ENCODE peak calls at places on chromosomes 12 and 14, in seven cellular contexts. V, L, H, U, T, W and M are unnamed samples. For H3K36me3, the result is how much of the 10 kb centered on the place peaks cover.

GRCh38 chr12:93136243-93137015 is 207.3 kb upstream of the EEA1 start:
- DNase-seq in H (no peak), W (no peak), T (no peak), U (no peak), L (no peak), V (no peak), M (no peak)

GRCh38 chr14:23093526-23093925 is 1.4 kb downstream of the ACIN1 start:
- DNase-seq in L (no peak), V (no peak), U (no peak), H (no peak), T (no peak), W (no peak), M (no peak)

GRCh38 chr14:103391048-103391447 is 5.8 kb downstream of the MARK3 start:
- DNase-seq in T (no peak), H (peak), V (peak), U (no peak), W (no peak), L (no peak), M (no peak)

GRCh38 chr14:36816481-36816880 is 154.8 kb downstream of the PAX9 start:
- DNase-seq in H (no peak), W (no peak), T (no peak), U (no peak), V (no peak), L (no peak), M (no peak)

GRCh38 chr14:104263671-104264358 is 125.4 kb downstream of the KIF26A start:
- DNase-seq in L (no peak), U (no peak), T (no peak), W (peak), V (no peak), H (no peak), M (no peak)

GRCh38 chr14:64971890-64972785 is at the start of gene RAB15:
- DNase-seq in T (no peak), V (peak), U (no peak), W (peak), L (no peak), H (peak), M (no peak)

GRCh38 chr12:54191550-54192022 is 2.8 kb upstream of the SMUG1 start:
- DNase-seq in L (peak), H (peak), W (peak), T (peak), U (no peak), V (peak), M (peak)

GRCh38 chr14:59417301-59417700 is 47.9 kb downstream of the GPR135 start:
- DNase-seq in V (no peak), H (no peak), T (no peak), W (no peak), L (no peak), U (no peak), M (no peak)

GRCh38 chr12:110120878-110121277 is 3.3 kb upstream of the IFT81 start:
- DNase-seq in T (no peak), L (no peak), H (no peak), W (no peak), U (no peak), V (no peak), M (no peak)

GRCh38 chr12:101854747-101855146 is 22.6 kb upstream of the DRAM1 start:
- DNase-seq in W (no peak), L (no peak), U (no peak), T (no peak), H (no peak), V (no peak), M (no peak)

GRCh38 chr12:124646385-124647230 is 79.2 kb upstream of the NCOR2 start:
- DNase-seq in T (no peak), W (no peak), V (no peak), H (no peak), U (peak), L (no peak), M (no peak)

GRCh38 chr12:122850695-122851350 is 15.6 kb downstream of the HIP1R start:
- DNase-seq in H (peak), V (no peak), U (no peak), T (no peak), W (no peak), L (no peak), M (peak)

GRCh38 chr14:32004300-32004699 is 72.8 kb upstream of the ARHGAP5 start:
- DNase-seq in L (no peak), H (no peak), T (no peak), W (no peak), U (no peak), V (no peak), M (no peak)

GRCh38 chr12:70074510-70074909 is 168.7 kb upstream of the CNOT2 start:
- DNase-seq in W (no peak), T (no peak), H (no peak), V (no peak), L (no peak), U (no peak), M (no peak)

GRCh38 chr12:76303365-76303764 is 44.9 kb downstream of the BBS10 start:
- DNase-seq in L (no peak), V (no peak), U (no peak), W (no peak), T (no peak), H (no peak), M (no peak)

GRCh38 chr14:92513966-92514843 is 624 bp downstream of the RIN3 start:
- DNase-seq in H (no peak), T (no peak), U (no peak), W (no peak), L (no peak), V (peak), M (peak)

GRCh38 chr12:117255386-117255785 is 65.1 kb upstream of the FBXO21 start:
- DNase-seq in V (no peak), U (no peak), W (no peak), H (no peak), T (no peak), L (no peak), M (peak)

GRCh38 chr14:105505101-105505500 is 14.1 kb downstream of the TEDC1 start:
- DNase-seq in H (peak), U (no peak), L (peak), V (no peak), W (no peak), T (no peak), M (peak)

GRCh38 chr12:46674126-46674525 is 151.7 kb downstream of the SLC38A4 start:
- DNase-seq in U (no peak), H (no peak), T (no peak), W (no peak), L (no peak), V (no peak), M (no peak)

GRCh38 chr14:23566782-23567185 is 807 bp downstream of the AP1G2 start:
- DNase-seq in L (no peak), H (peak), T (no peak), W (peak), V (no peak), U (no peak), M (no peak)

GRCh38 chr12:31964280-31964679 is 5.1 kb downstream of the RESF1 start:
- DNase-seq in T (no peak), U (no peak), V (no peak), L (no peak), W (no peak), H (no peak), M (no peak)

GRCh38 chr12:88200029-88200428 is 57.9 kb downstream of the TMTC3 start:
- DNase-seq in W (no peak), H (no peak), U (no peak), L (no peak), T (no peak), V (no peak), M (no peak)

GRCh38 chr12:88194868-88195267 is 52.8 kb downstream of the TMTC3 start:
- DNase-seq in L (no peak), W (no peak), U (no peak), V (no peak), T (no peak), H (no peak), M (no peak)
- H3K36me3 ChIP-seq in L (under half), W (under half), U (under half), V (under half), T (under half), H (half or more), M (under half)

DNA sequence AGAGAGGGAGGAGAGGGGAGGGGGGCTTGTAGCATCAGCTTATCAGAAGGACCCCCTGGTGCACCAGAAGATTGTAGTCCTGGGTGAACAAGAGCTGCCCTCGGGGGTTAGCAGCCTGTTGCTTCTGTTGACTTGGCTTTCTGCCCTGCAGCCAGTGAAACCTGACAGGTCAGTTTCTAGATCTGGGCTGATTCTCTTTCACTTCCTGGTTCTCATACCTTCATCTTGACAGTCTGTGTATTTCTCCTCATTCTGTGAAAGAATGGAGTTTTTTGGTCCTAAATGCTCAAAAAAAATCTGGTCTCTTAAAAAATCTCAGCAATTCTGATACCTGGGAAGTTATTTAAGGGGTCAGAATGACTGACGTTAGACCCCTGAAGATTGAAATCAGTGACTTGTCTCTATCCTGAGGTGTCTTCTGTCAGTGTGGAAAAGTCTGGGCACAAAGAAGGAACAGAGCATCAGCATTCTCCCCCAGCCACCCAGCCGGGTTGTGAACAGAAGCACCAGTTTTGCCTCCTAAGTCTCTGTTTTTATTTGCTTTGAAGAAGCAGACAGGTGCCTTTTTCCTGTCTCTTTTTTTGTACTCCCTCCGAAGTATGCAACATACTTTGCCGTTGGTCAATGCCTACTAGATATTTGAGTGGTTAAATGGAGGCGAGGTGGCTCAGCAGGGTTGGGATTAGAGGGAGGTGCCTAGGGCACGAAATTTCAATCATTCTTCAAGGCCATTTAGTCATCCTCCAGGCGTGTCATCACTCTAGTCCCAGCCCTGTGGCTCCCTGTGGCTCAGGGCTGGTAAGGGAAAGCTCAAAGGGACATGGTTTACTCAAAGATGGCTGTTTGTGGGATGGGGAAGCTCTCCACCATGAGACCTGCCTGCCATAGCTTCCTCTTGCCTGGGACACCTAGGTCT is 24.0 kb downstream of the TTC9 start:
- DNase-seq in W (peak), H (no peak), T (no peak), U (peak), V (peak), L (peak), M (no peak)
- TF ChIP-seq POLR2AphosphoS5 in W (no peak), H (no peak), T (no peak), U (peak), V (no peak), L (no peak), M (no peak)

GRCh38 chr12:17108877-17109520 is 503.0 kb upstream of the LMO3 start:
- DNase-seq in U (no peak), W (no peak), L (no peak), H (no peak), T (no peak), V (no peak), M (no peak)
- TF ChIP-seq EP300 in U (no peak), W (no peak), L (no peak), H (no peak), T (no peak), V (no peak), M (no peak)

DNA sequence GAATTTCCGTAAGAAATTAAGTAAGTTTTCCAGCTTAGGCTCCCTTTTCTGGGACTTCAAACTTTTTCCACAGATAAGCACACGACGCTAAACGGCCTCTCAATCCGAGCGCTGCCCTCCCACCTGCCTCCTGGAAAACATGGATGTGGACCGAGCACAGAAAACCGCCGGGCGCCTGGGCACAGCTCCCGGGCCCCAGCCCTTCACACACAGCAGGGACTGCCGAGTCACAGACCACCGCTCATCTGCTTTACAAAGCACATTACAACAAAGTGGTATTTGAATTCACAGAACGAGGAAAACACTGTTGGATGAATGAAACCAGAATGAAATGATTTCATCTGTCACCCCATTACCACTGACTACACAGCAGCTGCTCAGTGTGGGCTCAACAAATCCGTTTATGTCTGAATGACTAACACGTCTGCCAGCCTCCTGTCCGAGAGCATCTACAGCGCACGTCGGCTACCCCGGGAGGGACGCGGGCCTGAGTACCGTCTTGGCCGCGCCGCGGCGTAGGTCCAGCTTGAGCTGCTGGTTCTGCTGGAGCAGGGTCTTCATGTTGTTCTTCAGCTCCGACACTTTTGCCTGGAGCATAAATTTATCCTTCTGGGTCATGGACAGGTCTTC is 13.1 kb upstream of the ANKLE2 start:
- DNase-seq in V (no peak), L (no peak), W (no peak), H (no peak), T (no peak), U (no peak), M (no peak)
- H3K36me3 ChIP-seq in V (under half), L (half or more), W (half or more), H (under half), T (half or more), U (under half), M (half or more)

DNA sequence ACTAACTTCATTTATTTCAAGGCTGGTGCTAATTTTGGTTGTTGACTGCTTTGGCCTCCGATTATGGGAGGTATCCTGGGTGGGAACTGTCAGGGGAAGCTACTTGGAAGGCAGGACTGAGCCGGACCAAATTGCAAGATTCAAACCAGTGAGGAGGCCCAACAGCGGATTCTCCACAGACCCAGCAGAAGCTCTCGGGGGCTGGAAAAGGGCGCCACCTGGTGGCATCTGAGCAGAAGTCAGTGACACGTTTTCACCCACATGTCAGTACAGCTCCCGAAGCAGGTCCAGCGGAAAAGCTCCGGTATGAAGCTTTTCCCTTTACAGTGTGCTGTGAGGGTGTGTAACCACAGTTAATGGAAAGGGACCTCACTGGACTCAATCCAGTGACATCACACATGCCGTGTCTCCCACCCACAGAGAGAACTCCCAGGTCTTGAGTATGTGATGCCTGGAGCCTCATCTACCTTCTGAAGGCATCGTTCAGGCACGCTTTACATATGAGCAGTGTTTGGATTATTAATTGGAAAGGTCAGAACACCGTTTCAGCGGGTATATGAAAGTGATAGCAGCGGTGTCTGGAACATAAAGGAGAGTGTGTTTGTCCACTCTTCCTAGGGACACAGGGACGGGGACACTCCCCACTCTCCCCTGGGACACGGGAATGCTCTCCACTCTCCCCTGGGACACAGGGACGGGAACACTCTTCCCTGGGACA is 3.6 kb upstream of the P2RX2 start:
- DNase-seq in L (peak), U (peak), T (peak), W (peak), V (peak), H (peak), M (peak)
- TF ChIP-seq POLR2AphosphoS5 in L (no peak), U (no peak), T (peak), W (peak), V (no peak), H (no peak), M (no peak)

DNA sequence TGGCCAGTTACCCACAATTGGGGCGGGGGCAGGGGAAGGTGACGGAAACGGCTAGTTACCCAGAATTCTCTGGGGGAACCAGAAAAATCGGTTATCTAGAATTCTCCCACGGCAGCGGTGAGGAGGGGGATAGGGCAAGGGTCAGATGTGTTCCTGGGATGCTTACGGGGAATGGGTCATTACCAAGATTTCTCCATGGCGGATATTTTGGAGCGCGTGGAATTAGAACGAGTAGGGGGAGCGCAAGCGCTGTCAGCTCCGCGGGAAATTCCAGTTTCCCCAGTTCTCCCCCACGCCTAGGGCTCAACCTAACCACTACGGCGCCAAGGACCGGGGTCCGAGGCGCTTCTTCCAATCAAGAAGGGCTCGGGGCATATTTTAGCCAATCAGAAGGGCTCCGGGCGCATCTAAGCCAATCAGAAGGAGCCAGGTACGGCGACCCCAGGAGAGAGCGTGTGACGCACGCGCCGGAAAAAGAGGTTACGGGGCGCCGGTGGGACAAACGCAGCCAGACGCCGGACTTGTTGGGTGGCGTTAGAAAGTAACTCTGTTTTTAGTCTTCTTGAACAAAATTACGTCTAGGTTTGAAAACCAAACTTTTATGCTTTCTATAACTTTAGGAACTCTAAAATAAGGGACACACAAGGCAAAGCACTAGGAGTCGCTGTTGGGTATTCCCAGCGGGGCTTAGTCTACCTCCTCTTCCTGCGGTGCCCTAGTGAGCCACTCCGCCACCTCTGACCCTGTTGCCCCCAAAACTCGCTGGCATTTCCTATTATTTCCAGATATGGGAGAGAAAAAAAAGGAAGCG is at the start of gene PAN2:
- DNase-seq in H (peak), L (peak), T (peak), V (peak), W (peak), U (peak), M (peak)
- TF ChIP-seq EP300 in H (no peak), L (no peak), T (no peak), V (no peak), W (no peak), U (peak), M (peak)

DNA sequence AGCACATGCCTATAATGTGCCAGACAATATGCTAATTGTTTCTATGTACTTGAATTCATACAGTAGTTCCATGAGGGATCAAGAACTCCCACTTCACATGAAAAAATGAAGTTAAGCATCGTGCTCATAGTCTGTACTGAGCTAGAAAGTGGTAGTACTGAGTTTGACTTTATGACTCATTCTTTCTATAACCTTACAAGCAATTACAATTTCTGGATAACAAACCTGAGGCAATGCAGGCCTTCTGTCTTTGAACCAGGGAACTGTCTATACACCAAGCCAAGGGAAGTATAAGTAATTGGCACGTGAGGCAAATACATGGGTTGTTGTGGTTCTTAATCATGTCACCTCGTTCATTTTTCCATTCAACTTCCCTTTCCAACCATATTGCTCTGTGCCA is 16.8 kb downstream of the GNS start:
- DNase-seq in U (no peak), W (no peak), L (no peak), V (no peak), H (no peak), T (no peak), M (no peak)
- H3K36me3 ChIP-seq in U (under half), W (half or more), L (half or more), V (under half), H (half or more), T (half or more), M (under half)

DNA sequence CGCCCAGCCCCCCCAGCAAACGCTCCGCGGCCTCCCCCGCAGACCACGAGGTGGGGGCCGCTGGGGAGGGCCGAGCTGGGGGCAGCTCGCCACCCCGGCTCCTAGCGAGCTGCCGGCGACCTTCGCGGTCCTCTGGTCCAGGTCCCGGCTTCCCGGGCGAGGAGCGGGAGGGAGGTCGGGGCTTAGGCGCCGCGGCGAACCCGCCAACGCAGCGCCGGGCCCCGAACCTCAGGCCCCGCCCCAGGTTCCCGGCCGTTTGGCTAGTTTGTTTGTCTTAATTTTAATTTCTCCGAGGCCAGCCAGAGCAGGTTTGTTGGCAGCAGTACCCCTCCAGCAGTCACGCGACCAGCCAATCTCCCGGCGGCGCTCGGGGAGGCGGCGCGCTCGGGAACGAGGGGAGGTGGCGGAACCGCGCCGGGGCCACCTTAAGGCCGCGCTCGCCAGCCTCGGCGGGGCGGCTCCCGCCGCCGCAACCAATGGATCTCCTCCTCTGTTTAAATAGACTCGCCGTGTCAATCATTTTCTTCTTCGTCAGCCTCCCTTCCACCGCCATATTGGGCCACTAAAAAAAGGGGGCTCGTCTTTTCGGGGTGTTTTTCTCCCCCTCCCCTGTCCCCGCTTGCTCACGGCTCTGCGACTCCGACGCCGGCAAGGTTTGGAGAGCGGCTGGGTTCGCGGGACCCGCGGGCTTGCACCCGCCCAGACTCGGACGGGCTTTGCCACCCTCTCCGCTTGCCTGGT is at the start of gene CDKN1B:
- DNase-seq in U (peak), W (peak), T (peak), H (peak), L (peak), V (peak), M (peak)
- TF ChIP-seq POLR2AphosphoS5 in U (peak), W (peak), T (peak), H (peak), L (peak), V (peak), M (peak)